ENCODE peak calls at places on chromosomes 1 and 21, in eight cellular contexts. One of them, this sample, is unnamed.
A peak's percentile ranks its signal among the peaks of the same experiment; 100 is the strongest.

GRCh38 chr1:211579434-211580302 is 707 bp upstream of the SLC30A1 start:
- DNase-seq in cardiac muscle cell: peak; percentile 93
- DNase-seq in heart right ventricle: no peak
- DNase-seq in A549: peak; percentile 56
- DNase-seq in CD8-positive, alpha-beta T cell: peak; percentile 84
- DNase-seq in left ventricle myocardium inferior: peak; percentile 85
- DNase-seq in upper lobe of right lung: peak; percentile 92
- DNase-seq in pancreas: peak; percentile 89
- DNase-seq in this sample: no peak

GRCh38 chr1:94142022-94142421 is 21.1 kb upstream of the ABCA4 start:
- DNase-seq in CD8-positive, alpha-beta T cell: no peak
- DNase-seq in left ventricle myocardium inferior: no peak
- DNase-seq in cardiac muscle cell: no peak
- DNase-seq in upper lobe of right lung: no peak
- DNase-seq in heart right ventricle: no peak
- DNase-seq in pancreas: no peak
- DNase-seq in A549: no peak
- DNase-seq in this sample: no peak

GRCh38 chr1:228801068-228801467 is 65.8 kb downstream of the RHOU start:
- DNase-seq in upper lobe of right lung: no peak
- DNase-seq in A549: no peak
- DNase-seq in cardiac muscle cell: no peak
- DNase-seq in left ventricle myocardium inferior: no peak
- DNase-seq in pancreas: no peak
- DNase-seq in heart right ventricle: no peak
- DNase-seq in CD8-positive, alpha-beta T cell: no peak
- DNase-seq in this sample: no peak

GRCh38 chr1:58809327-58810040 is 25.6 kb upstream of the JUN start:
- DNase-seq in left ventricle myocardium inferior: no peak
- DNase-seq in upper lobe of right lung: peak; percentile 72
- DNase-seq in pancreas: no peak
- DNase-seq in CD8-positive, alpha-beta T cell: no peak
- DNase-seq in A549: no peak
- DNase-seq in cardiac muscle cell: no peak
- DNase-seq in heart right ventricle: no peak
- DNase-seq in this sample: no peak

GRCh38 chr1:59750612-59751395 is 63.9 kb upstream of the HOOK1 start:
- DNase-seq in left ventricle myocardium inferior: no peak
- DNase-seq in heart right ventricle: no peak
- DNase-seq in upper lobe of right lung: no peak
- DNase-seq in A549: no peak
- DNase-seq in CD8-positive, alpha-beta T cell: no peak
- DNase-seq in pancreas: no peak
- DNase-seq in cardiac muscle cell: no peak
- DNase-seq in this sample: no peak

GRCh38 chr1:214551052-214551435 is 358 bp downstream of the PTPN14 start:
- DNase-seq in left ventricle myocardium inferior: peak; percentile 57
- DNase-seq in cardiac muscle cell: peak; percentile 55
- DNase-seq in CD8-positive, alpha-beta T cell: no peak
- DNase-seq in heart right ventricle: peak; percentile 62
- DNase-seq in A549: peak; percentile 70
- DNase-seq in pancreas: peak; percentile 54
- DNase-seq in upper lobe of right lung: peak; percentile 75
- DNase-seq in this sample: no peak

GRCh38 chr1:221567859-221568507 is 173.9 kb downstream of the DUSP10 start:
- DNase-seq in cardiac muscle cell: no peak
- DNase-seq in left ventricle myocardium inferior: no peak
- DNase-seq in CD8-positive, alpha-beta T cell: no peak
- DNase-seq in A549: no peak
- DNase-seq in pancreas: no peak
- DNase-seq in upper lobe of right lung: no peak
- DNase-seq in heart right ventricle: no peak
- DNase-seq in this sample: no peak

GRCh38 chr1:192491804-192492554 is 83.6 kb upstream of the RGS1 start:
- DNase-seq in heart right ventricle: no peak
- DNase-seq in pancreas: no peak
- DNase-seq in upper lobe of right lung: no peak
- DNase-seq in A549: no peak
- DNase-seq in cardiac muscle cell: no peak
- DNase-seq in left ventricle myocardium inferior: no peak
- DNase-seq in CD8-positive, alpha-beta T cell: no peak
- DNase-seq in this sample: no peak

GRCh38 chr1:34970220-34970735 is 14.9 kb downstream of the TMEM35B start:
- DNase-seq in pancreas: no peak
- DNase-seq in left ventricle myocardium inferior: no peak
- DNase-seq in upper lobe of right lung: no peak
- DNase-seq in A549: no peak
- DNase-seq in cardiac muscle cell: no peak
- DNase-seq in CD8-positive, alpha-beta T cell: no peak
- DNase-seq in heart right ventricle: no peak
- DNase-seq in this sample: no peak

GRCh38 chr1:64514197-64514765 is 44.4 kb downstream of the CACHD1 start:
- DNase-seq in upper lobe of right lung: no peak
- DNase-seq in CD8-positive, alpha-beta T cell: no peak
- DNase-seq in heart right ventricle: no peak
- DNase-seq in cardiac muscle cell: peak; percentile 31
- DNase-seq in left ventricle myocardium inferior: no peak
- DNase-seq in pancreas: no peak
- DNase-seq in A549: no peak
- DNase-seq in this sample: no peak

GRCh38 chr1:234605983-234606730 is 3.8 kb downstream of the IRF2BP2 start:
- DNase-seq in CD8-positive, alpha-beta T cell: peak; percentile 48
- DNase-seq in upper lobe of right lung: no peak
- DNase-seq in A549: no peak
- DNase-seq in left ventricle myocardium inferior: peak; percentile 46
- DNase-seq in pancreas: peak; percentile 65
- DNase-seq in cardiac muscle cell: no peak
- DNase-seq in heart right ventricle: peak; percentile 53
- DNase-seq in this sample: peak; percentile 60

GRCh38 chr21:39866093-39866492 is 1.1 kb upstream of the PCP4 start:
- DNase-seq in CD8-positive, alpha-beta T cell: no peak
- DNase-seq in A549: no peak
- DNase-seq in heart right ventricle: no peak
- DNase-seq in cardiac muscle cell: no peak
- DNase-seq in upper lobe of right lung: no peak
- DNase-seq in pancreas: no peak
- DNase-seq in left ventricle myocardium inferior: no peak
- DNase-seq in this sample: no peak

GRCh38 chr1:164756741-164757140 is 197.8 kb downstream of the PBX1 start:
- DNase-seq in A549: no peak
- DNase-seq in CD8-positive, alpha-beta T cell: no peak
- DNase-seq in pancreas: no peak
- DNase-seq in left ventricle myocardium inferior: no peak
- DNase-seq in upper lobe of right lung: no peak
- DNase-seq in cardiac muscle cell: no peak
- DNase-seq in heart right ventricle: no peak
- DNase-seq in this sample: no peak

GRCh38 chr1:54405894-54406293 is 300 bp downstream of the SSBP3 start:
- DNase-seq in heart right ventricle: no peak
- DNase-seq in cardiac muscle cell: peak; percentile 63
- DNase-seq in CD8-positive, alpha-beta T cell: no peak
- DNase-seq in pancreas: peak; percentile 26
- DNase-seq in A549: no peak
- DNase-seq in upper lobe of right lung: no peak
- DNase-seq in left ventricle myocardium inferior: no peak
- DNase-seq in this sample: no peak
- H3K27ac ChIP-seq in heart right ventricle: peak overlapping the region; percentile 81
- H3K27ac ChIP-seq in cardiac muscle cell: peak overlapping the region; percentile 67
- H3K27ac ChIP-seq in CD8-positive, alpha-beta T cell: no peak overlapping the region
- H3K27ac ChIP-seq in pancreas: no peak overlapping the region
- H3K27ac ChIP-seq in A549: peak overlapping the region; percentile 99
- H3K27ac ChIP-seq in upper lobe of right lung: no peak overlapping the region
- H3K27ac ChIP-seq in left ventricle myocardium inferior: peak overlapping the region; percentile 93
- H3K27ac ChIP-seq in this sample: no peak overlapping the region

DNA sequence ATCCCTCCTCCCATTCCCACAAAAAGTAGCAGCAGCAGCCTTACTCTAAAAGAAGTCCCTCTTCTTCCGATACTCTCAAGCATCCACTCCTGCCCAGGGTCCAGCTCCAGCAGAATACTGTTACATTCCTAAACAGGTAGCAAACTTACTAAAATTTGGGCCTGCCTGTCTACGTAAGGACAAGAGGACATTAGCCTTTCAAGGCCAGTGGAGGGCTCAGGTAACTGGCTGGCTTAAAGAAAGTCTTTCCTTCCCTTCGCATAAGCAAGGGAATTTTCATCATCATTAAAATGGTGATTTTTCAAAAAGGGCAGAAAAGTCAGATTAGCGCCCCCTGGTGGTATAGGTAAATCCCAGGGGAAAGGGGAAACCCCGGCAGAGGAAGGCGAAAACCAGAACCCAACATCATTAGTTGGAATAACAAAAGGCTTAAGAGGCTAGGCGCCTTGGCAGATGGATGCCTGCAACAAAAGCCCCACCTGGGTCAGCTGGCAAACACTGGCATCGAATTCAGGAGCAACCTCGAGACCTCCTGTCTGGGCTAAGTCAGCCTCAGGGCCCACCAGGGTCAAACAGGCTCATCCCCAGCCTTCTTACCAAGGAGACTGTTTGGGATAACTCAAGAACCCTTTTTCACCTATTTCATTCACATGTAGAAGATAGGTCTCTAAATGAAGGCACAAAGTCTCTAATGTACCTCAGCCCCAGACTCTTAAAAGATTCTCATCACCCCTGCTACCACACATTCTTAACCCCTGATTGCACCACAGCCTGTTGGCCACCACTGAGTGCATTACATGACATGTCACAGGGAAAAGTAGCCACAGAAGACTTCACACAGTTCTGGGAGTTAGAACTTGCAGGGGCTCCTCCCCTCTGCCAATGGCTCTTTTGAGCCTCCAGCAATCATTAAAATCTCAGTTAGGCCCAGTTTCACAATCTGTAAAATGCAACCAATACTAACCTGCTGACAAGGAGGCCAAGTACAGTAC is 36.7 kb downstream of the ERI3 start:
- DNase-seq in cardiac muscle cell: peak; percentile 64
- DNase-seq in heart right ventricle: peak; percentile 49
- DNase-seq in CD8-positive, alpha-beta T cell: peak; percentile 34
- DNase-seq in A549: peak; percentile 61
- DNase-seq in left ventricle myocardium inferior: no peak
- DNase-seq in upper lobe of right lung: no peak
- DNase-seq in pancreas: peak; percentile 36
- DNase-seq in this sample: peak; percentile 35
- H3K27ac ChIP-seq in cardiac muscle cell: no peak overlapping the region
- H3K27ac ChIP-seq in heart right ventricle: no peak overlapping the region
- H3K27ac ChIP-seq in CD8-positive, alpha-beta T cell: no peak overlapping the region
- H3K27ac ChIP-seq in A549: no peak overlapping the region
- H3K27ac ChIP-seq in left ventricle myocardium inferior: no peak overlapping the region
- H3K27ac ChIP-seq in upper lobe of right lung: no peak overlapping the region
- H3K27ac ChIP-seq in pancreas: no peak overlapping the region
- H3K27ac ChIP-seq in this sample: no peak overlapping the region

DNA sequence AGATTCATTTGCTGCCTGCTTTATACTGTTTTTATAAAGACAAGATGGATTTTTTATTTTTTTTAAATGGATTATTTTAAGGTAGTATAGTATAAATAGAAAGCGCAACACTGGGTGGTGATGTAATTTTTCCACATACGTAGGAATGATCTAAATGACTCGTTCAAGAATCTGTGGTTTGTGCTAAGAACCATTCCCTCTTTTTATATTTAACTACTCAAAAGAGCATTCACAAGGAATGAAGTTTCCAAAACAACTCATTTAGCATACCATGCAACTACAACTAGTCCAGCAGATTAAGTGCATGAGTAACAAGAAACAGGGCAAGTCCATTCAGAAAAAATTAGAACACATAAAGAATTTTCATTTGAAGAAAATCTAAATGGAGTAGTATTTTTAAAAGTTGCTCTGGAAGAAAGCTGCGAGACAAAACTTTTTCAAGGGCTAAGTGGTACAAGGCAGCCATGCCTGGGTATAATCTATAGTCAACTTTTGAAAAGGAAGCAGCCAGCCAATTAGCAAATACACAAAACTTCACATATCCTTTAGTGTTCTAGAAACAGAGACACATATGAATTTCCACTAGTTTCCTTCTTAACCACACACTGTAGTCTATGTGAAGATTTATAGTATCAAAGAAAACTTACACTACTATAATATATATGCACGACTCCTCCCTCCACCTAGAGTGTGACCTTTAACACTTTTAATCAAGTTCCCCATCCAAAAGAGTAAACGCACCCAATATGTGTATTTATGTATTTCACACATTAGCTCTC is 23.4 kb downstream of the GTF2B start:
- DNase-seq in cardiac muscle cell: no peak
- DNase-seq in upper lobe of right lung: no peak
- DNase-seq in CD8-positive, alpha-beta T cell: no peak
- DNase-seq in heart right ventricle: no peak
- DNase-seq in A549: no peak
- DNase-seq in left ventricle myocardium inferior: no peak
- DNase-seq in pancreas: no peak
- DNase-seq in this sample: no peak
- H3K27ac ChIP-seq in cardiac muscle cell: no peak overlapping the region
- H3K27ac ChIP-seq in upper lobe of right lung: no peak overlapping the region
- H3K27ac ChIP-seq in CD8-positive, alpha-beta T cell: no peak overlapping the region
- H3K27ac ChIP-seq in heart right ventricle: no peak overlapping the region
- H3K27ac ChIP-seq in A549: no peak overlapping the region
- H3K27ac ChIP-seq in left ventricle myocardium inferior: no peak overlapping the region
- H3K27ac ChIP-seq in pancreas: no peak overlapping the region
- H3K27ac ChIP-seq in this sample: no peak overlapping the region

DNA sequence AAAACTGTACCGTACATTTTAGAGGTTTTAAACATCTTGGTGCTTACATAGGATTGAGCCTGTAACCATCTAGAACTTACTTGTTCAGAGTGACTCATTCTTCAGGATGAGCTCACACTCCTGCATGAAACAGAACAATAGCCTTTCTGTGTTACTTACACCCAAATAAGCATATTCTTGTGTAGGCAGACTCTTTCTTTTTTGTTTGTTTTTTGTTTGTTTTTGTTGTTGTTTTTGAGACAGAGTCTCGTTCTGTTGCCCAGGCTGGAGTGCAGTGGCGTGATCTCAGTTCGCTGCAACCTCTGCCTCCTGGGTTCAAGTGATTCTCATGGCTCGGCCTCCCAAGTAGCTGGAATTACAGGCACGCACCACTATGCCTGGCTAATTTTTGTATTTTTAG is 3.8 kb upstream of the CA6 start:
- DNase-seq in cardiac muscle cell: no peak
- DNase-seq in pancreas: no peak
- DNase-seq in upper lobe of right lung: no peak
- DNase-seq in A549: peak; percentile 47
- DNase-seq in heart right ventricle: no peak
- DNase-seq in CD8-positive, alpha-beta T cell: no peak
- DNase-seq in left ventricle myocardium inferior: no peak
- DNase-seq in this sample: no peak
- H3K27ac ChIP-seq in cardiac muscle cell: no peak overlapping the region
- H3K27ac ChIP-seq in pancreas: no peak overlapping the region
- H3K27ac ChIP-seq in upper lobe of right lung: no peak overlapping the region
- H3K27ac ChIP-seq in A549: peak overlapping the region; percentile 59
- H3K27ac ChIP-seq in heart right ventricle: no peak overlapping the region
- H3K27ac ChIP-seq in CD8-positive, alpha-beta T cell: no peak overlapping the region
- H3K27ac ChIP-seq in left ventricle myocardium inferior: no peak overlapping the region
- H3K27ac ChIP-seq in this sample: no peak overlapping the region

GRCh38 chr1:170460379-170460778 is 71.6 kb upstream of the GORAB start:
- DNase-seq in cardiac muscle cell: no peak
- DNase-seq in A549: no peak
- DNase-seq in pancreas: no peak
- DNase-seq in left ventricle myocardium inferior: no peak
- DNase-seq in upper lobe of right lung: no peak
- DNase-seq in CD8-positive, alpha-beta T cell: no peak
- DNase-seq in heart right ventricle: no peak
- DNase-seq in this sample: no peak
- H3K27ac ChIP-seq in cardiac muscle cell: no peak overlapping the region
- H3K27ac ChIP-seq in A549: no peak overlapping the region
- H3K27ac ChIP-seq in pancreas: no peak overlapping the region
- H3K27ac ChIP-seq in left ventricle myocardium inferior: no peak overlapping the region
- H3K27ac ChIP-seq in upper lobe of right lung: no peak overlapping the region
- H3K27ac ChIP-seq in CD8-positive, alpha-beta T cell: no peak overlapping the region
- H3K27ac ChIP-seq in heart right ventricle: no peak overlapping the region
- H3K27ac ChIP-seq in this sample: no peak overlapping the region